ENCODE peak calls at places on chromosomes 13 and 19, in eight cellular contexts. F, Y, T, U, I, X, N and B are unnamed samples.

GRCh38 chr13:44918323-44919102 is 70.8 kb downstream of the NUFIP1 start:
- DNase-seq in F (peak; percentile 89), T (peak; percentile 86), X (no peak), I (peak; percentile 96), N (peak; percentile 92), Y (peak; percentile 97), U (peak; percentile 98), B (peak; percentile 89)

GRCh38 chr13:89571676-89572075 is 1775.8 kb upstream of the MIR17HG start:
- DNase-seq in U (no peak), I (no peak), Y (no peak), N (no peak), T (no peak), X (no peak), F (no peak), B (no peak)

GRCh38 chr19:1042689-1043511 is 3.0 kb downstream of the ABCA7 start:
- DNase-seq in X (no peak), N (peak; percentile 25), I (no peak), Y (peak; percentile 22), T (no peak), F (no peak), U (no peak), B (no peak)

GRCh38 chr19:36149673-36150406 is 2.4 kb downstream of the COX7A1 start:
- DNase-seq in U (no peak), Y (no peak), I (no peak), F (no peak), X (no peak), N (no peak), T (no peak), B (no peak)

GRCh38 chr13:24693862-24694471 is 13.8 kb downstream of the ATP12A start:
- DNase-seq in T (peak; percentile 28), F (peak; percentile 40), N (no peak), X (peak; percentile 26), U (peak; percentile 67), I (no peak), Y (peak; percentile 67), B (peak; percentile 86)

GRCh38 chr13:89267734-89268133 is 1596.6 kb downstream of the SLITRK5 start:
- DNase-seq in U (no peak), X (no peak), Y (peak; percentile 5), N (no peak), F (no peak), I (no peak), T (no peak), B (no peak)

GRCh38 chr19:13796301-13797057 is 1.2 kb downstream of the ZSWIM4 start:
- DNase-seq in I (peak; percentile 91), F (no peak), X (no peak), T (peak; percentile 76), Y (peak; percentile 90), U (peak; percentile 97), N (peak; percentile 82), B (peak; percentile 95)

GRCh38 chr13:91889641-91890040 is 491.2 kb downstream of the GPC5 start:
- DNase-seq in N (no peak), T (no peak), I (no peak), F (no peak), Y (no peak), U (no peak), X (no peak), B (no peak)

GRCh38 chr13:41668130-41668757 is 210.9 kb downstream of the RGCC start:
- DNase-seq in X (peak; percentile 52), F (peak; percentile 45), I (no peak), N (peak; percentile 18), Y (peak; percentile 96), T (peak; percentile 63), U (peak; percentile 93), B (peak; percentile 97)

GRCh38 chr19:13887039-13887438 is 10.1 kb downstream of the NANOS3 start:
- DNase-seq in T (no peak), F (peak; percentile 30), X (no peak), I (no peak), Y (no peak), U (peak; percentile 43), N (no peak), B (no peak)

GRCh38 chr13:24381539-24382265 is 72.3 kb downstream of the C1QTNF9 start:
- DNase-seq in X (no peak), I (no peak), T (no peak), N (peak; percentile 30), Y (peak; percentile 20), F (no peak), U (peak; percentile 79), B (no peak)

GRCh38 chr19:38676023-38676877 is 28.8 kb downstream of the ACTN4 start:
- DNase-seq in I (no peak), Y (peak; percentile 56), U (peak; percentile 59), N (no peak), F (no peak), X (no peak), T (no peak), B (peak; percentile 77)

GRCh38 chr13:105336706-105337582 is 1198.5 kb downstream of the EFNB2 start:
- DNase-seq in N (no peak), Y (peak; percentile 50), I (no peak), T (no peak), F (no peak), U (no peak), X (no peak), B (peak; percentile 31)

GRCh38 chr19:4033028-4033956 is 25.8 kb downstream of the PIAS4 start:
- DNase-seq in F (no peak), I (no peak), N (no peak), T (no peak), Y (no peak), U (no peak), X (no peak), B (no peak)

GRCh38 chr19:5222821-5223321 is 117.7 kb downstream of the PTPRS start:
- DNase-seq in F (no peak), X (no peak), T (no peak), U (no peak), N (no peak), Y (no peak), I (no peak), B (no peak)
- H3K36me3 ChIP-seq in F (no peaks in the 10 kb centered on the region), X (no peaks in the 10 kb centered on the region), T (peaks cover 49% of the 10 kb centered on the region), U (peaks cover 19% of the 10 kb centered on the region), N (peaks cover 47% of the 10 kb centered on the region), Y (peaks cover 20% of the 10 kb centered on the region), I (no peaks in the 10 kb centered on the region), B (peaks cover 43% of the 10 kb centered on the region)

DNA sequence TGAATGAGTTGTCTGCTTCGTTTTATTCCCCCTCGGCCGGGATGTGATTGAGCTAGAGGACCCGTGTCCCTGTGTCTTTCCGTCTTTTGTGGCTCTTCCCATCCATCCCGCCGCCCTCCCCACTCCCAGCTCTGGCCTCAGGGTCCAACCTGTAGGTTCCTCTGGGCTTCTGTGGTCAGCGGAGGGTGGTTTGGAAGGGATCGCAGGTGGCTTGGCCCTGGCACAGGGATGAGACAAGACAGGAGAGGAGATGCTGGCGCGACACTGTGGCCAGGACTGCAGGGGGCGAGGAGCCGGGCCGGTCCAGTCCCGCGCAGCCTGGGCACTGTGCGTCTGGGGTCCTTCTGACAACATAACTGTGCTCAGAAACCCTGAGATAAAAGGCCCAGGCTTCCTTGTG is 2.0 kb downstream of the EVI5L start:
- DNase-seq in N (no peak), U (no peak), Y (no peak), I (no peak), T (no peak), F (no peak), X (no peak), B (no peak)
- H3K27ac ChIP-seq in N (no peak overlapping the region), U (no peak overlapping the region), Y (no peak overlapping the region), I (no peak overlapping the region), T (no peak overlapping the region), F (no peak overlapping the region), X (no peak overlapping the region), B (no peak overlapping the region)

GRCh38 chr13:40432018-40432978 is 234.1 kb downstream of the FOXO1 start:
- DNase-seq in X (no peak), U (no peak), F (no peak), N (no peak), Y (no peak), T (no peak), I (no peak), B (no peak)
- H3K4me3 ChIP-seq in X (no peak overlapping the region), U (no peak overlapping the region), F (no peak overlapping the region), N (no peak overlapping the region), Y (no peak overlapping the region), T (no peak overlapping the region), I (no peak overlapping the region), B (no peak overlapping the region)

GRCh38 chr19:2117215-2117960 is 20.7 kb downstream of the IZUMO4 start:
- DNase-seq in F (no peak), Y (no peak), I (peak; percentile 75), X (no peak), T (no peak), N (no peak), U (no peak), B (no peak)
- H3K36me3 ChIP-seq in F (peaks cover 83% of the 10 kb centered on the region), Y (peaks cover 69% of the 10 kb centered on the region), I (no peaks in the 10 kb centered on the region), X (no peaks in the 10 kb centered on the region), T (peaks cover 98% of the 10 kb centered on the region), N (peaks cover 100% of the 10 kb centered on the region), U (peaks cover 17% of the 10 kb centered on the region), B (peaks cover 72% of the 10 kb centered on the region)